ENCODE peak calls at places on chromosomes 7 and 10, in four cellular contexts. I, B, Y and G are unnamed samples.

GRCh38 chr7:151018421-151019129 is 5.7 kb downstream of the ATG9B start:
- DNase-seq in Y (no peak), I (peak), B (no peak), G (no peak)

GRCh38 chr10:96832721-96833219 is 672 bp downstream of the LCOR start:
- DNase-seq in I (peak), B (peak), Y (peak), G (peak)

GRCh38 chr7:152523916-152524315 is 88.1 kb upstream of the KMT2C start:
- DNase-seq in B (no peak), Y (no peak), I (no peak), G (no peak)

GRCh38 chr10:63976538-63976937 is 455.3 kb downstream of the REEP3 start:
- DNase-seq in I (no peak), Y (no peak), B (peak), G (peak)

GRCh38 chr10:75408911-75409885 is 7.6 kb upstream of the ZNF503 start:
- DNase-seq in Y (no peak), B (peak), I (no peak), G (peak)

GRCh38 chr10:111037868-111038267 is 39.0 kb upstream of the ADRA2A start:
- DNase-seq in B (no peak), Y (no peak), I (no peak), G (no peak)

GRCh38 chr10:129964611-129965417 is 740 bp upstream of the EBF3 start:
- DNase-seq in Y (no peak), I (no peak), B (no peak), G (no peak)

GRCh38 chr7:122132341-122132740 is 11.7 kb downstream of the AASS start:
- DNase-seq in B (peak), Y (no peak), I (no peak), G (peak)

GRCh38 chr10:56561336-56561735 is 200.3 kb upstream of the ZWINT start:
- DNase-seq in Y (no peak), I (no peak), B (peak), G (no peak)

GRCh38 chr10:120318862-120319261 is 138.2 kb upstream of the PLPP4 start:
- DNase-seq in I (no peak), B (no peak), Y (no peak), G (no peak)

GRCh38 chr7:74713567-74713966 is 56.0 kb downstream of the GTF2I start:
- DNase-seq in Y (no peak), I (no peak), B (no peak), G (no peak)

GRCh38 chr10:111522141-111522540 is 445.3 kb downstream of the ADRA2A start:
- DNase-seq in Y (no peak), I (no peak), B (no peak), G (no peak)

GRCh38 chr7:140519007-140519399 is 39.7 kb upstream of the MKRN1 start:
- DNase-seq in Y (no peak), B (no peak), I (no peak), G (no peak)

GRCh38 chr7:121286742-121287699 is 41.8 kb upstream of the WNT16 start:
- DNase-seq in Y (no peak), B (peak), I (no peak), G (peak)

GRCh38 chr7:143345428-143345900 is 17.0 kb downstream of the FAM131B start:
- DNase-seq in I (peak), B (peak), Y (peak), G (peak)